ENCODE peak calls at places on chromosomes 1 and 21, in eight cellular contexts. S is HFF-Myc, H is left ventricle myocardium inferior, Z is IMR-90, R is heart left ventricle, B is lung, O is AG04450, I is Caco-2. A is an unnamed sample.
A peak's percentile ranks its signal among the peaks of the same experiment; 100 is the strongest.

GRCh38 chr1:205270764-205271163 is 43.0 kb downstream of the TMCC2 start:
- DNase-seq in S (no peak), R (no peak), H (no peak), I (no peak), O (no peak), B (no peak), Z (peak; percentile 72), A (no peak)

GRCh38 chr1:94514095-94514727 is 27.3 kb downstream of the F3 start:
- DNase-seq in R (no peak), S (no peak), B (no peak), H (no peak), Z (peak; percentile 24), O (no peak), I (no peak), A (no peak)

GRCh38 chr1:4084053-4084431 is 184.0 kb upstream of the C1orf174 start:
- DNase-seq in H (no peak), R (no peak), I (no peak), S (no peak), B (no peak), O (no peak), Z (no peak), A (no peak)

GRCh38 chr1:173122958-173123852 is 72.5 kb upstream of the TNFSF18 start:
- DNase-seq in H (peak; percentile 64), Z (peak; percentile 95), I (peak; percentile 91), O (peak; percentile 86), R (peak; percentile 77), B (peak; percentile 79), S (peak; percentile 59), A (peak; percentile 85)

GRCh38 chr1:184061396-184062003 is 10.0 kb downstream of the TSEN15 start:
- DNase-seq in H (no peak), S (no peak), B (no peak), O (peak; percentile 79), I (no peak), R (no peak), Z (peak; percentile 88), A (peak; percentile 75)

GRCh38 chr21:41622831-41623548 is 115.0 kb upstream of the TMPRSS2 start:
- DNase-seq in H (no peak), S (no peak), O (no peak), R (no peak), B (no peak), I (no peak), Z (peak; percentile 53), A (peak; percentile 32)

GRCh38 chr1:221670081-221670480 is 71.8 kb downstream of the DUSP10 start:
- DNase-seq in O (no peak), I (no peak), H (no peak), R (no peak), B (no peak), S (no peak), Z (no peak), A (no peak)

GRCh38 chr1:242673652-242674051 is 149.2 kb upstream of the PLD5 start:
- DNase-seq in R (no peak), B (no peak), I (no peak), Z (no peak), H (no peak), O (no peak), S (no peak), A (no peak)

DNA sequence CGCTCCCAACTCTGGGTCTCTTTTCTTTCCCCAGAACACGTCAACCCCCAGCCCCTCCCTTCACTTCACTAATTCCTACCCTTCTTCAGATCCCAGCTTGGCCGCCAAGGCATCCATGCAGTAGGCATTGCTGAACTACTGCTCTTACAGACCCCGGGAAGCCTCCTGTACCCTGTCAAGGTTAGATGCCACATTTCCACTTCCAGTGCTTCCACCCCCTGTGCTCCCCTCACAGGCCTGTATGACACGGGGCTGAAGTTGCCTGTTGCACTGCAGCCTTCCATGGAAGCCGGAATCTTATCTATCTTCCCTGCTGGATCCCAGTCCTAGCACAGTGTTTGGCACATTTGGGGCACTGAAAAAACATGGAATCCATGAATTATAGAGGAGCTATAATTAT is 99.0 kb upstream of the SOD1 start:
- DNase-seq in H (no peak), I (no peak), O (no peak), Z (no peak), B (no peak), S (no peak), R (no peak), A (no peak)
- H3K4me3 ChIP-seq in H (no peak overlapping the region), I (peak overlapping the region; percentile 68), O (no peak overlapping the region), Z (no peak overlapping the region), B (no peak overlapping the region), S (no peak overlapping the region), R (no peak overlapping the region), A (no peak overlapping the region)

GRCh38 chr1:238690415-238690814 is 696.0 kb upstream of the CHRM3 start:
- DNase-seq in H (no peak), R (no peak), I (no peak), Z (peak; percentile 35), S (no peak), O (no peak), B (no peak), A (no peak)
- TF ChIP-seq CTCF in H (no peak), R (no peak), I (no peak), Z (peak; percentile 30), S (no peak), O (peak; percentile 38), B (no peak), A (peak; percentile 11)

DNA sequence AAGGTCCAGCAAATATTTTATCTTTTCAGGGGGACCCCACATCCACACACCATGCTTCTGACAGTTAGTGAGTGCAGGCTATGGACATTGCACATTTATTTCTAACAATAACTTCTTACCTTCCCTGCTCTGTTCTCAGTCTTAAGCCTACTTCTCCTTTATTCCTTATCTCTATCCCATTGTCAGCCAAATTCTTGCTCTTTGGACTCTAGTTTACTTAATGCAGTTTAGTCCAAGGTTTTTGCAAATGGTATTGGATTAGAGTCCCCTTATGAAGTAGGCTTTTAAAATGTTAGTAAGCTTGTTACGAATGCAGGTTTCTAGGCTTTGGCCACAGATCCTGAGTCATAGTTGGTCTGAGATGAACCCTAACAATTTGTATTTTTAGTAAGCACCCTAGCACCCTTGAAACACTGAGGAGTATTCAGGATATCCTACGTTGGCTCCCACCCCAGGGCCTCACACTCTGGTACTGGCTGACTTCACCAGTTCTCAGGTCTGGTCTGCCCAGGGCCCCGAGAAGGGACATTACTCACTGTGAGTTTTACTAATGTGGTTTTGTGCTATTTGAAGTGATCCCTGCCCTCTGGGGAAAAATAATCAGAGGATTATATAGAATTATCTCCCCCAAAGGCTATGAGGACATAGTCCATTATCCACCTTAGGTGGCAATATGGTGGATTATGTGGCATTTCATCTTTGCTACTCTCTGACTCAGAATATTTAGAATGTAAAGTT is 239.5 kb downstream of the TGFB2 start:
- DNase-seq in Z (peak; percentile 47), I (peak; percentile 46), O (no peak), B (no peak), R (no peak), S (no peak), H (no peak), A (peak; percentile 61)
- H3K4me3 ChIP-seq in Z (no peak overlapping the region), I (no peak overlapping the region), O (no peak overlapping the region), B (no peak overlapping the region), R (no peak overlapping the region), S (no peak overlapping the region), H (no peak overlapping the region), A (no peak overlapping the region)

GRCh38 chr1:58549231-58549958 is 2.9 kb upstream of the OMA1 start:
- DNase-seq in O (no peak), H (no peak), B (no peak), S (no peak), R (no peak), Z (no peak), I (no peak), A (no peak)
- TF ChIP-seq CTCF in O (no peak), H (no peak), B (no peak), S (no peak), R (no peak), Z (no peak), I (no peak), A (no peak)

DNA sequence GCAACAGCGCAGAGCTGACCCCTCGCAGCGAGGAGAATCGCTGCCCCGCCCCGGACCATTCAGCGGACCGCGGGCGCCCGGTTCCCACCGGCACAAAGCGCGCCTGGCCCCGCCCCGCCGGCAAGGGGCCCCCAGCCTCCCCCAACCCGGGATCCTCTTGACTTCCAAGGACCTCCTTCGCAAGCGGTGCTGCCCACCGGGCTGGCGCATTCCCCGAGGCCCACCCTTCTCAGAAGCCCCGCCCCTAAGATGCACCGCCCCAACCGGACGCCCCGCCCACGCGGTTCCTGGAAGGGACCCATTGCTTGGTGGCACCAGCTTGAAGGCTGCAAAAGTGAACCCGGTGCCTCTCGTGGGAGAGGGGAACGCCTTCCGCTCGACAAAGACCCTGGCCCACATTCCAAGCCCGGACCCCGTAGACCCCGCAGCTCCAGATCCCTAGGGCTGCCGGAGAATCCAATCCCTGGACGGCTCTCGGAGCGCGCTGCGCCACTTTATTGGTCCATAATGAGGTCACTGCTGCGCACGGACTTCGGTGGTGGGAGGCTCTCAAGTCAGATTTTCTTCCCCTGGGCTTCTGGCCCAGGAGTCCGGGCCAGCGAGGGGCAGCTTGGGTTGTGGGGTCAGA is 2.0 kb downstream of the HES3 start:
- DNase-seq in I (peak; percentile 58), H (no peak), B (no peak), R (no peak), S (no peak), Z (no peak), O (no peak), A (peak; percentile 21)
- H3K4me3 ChIP-seq in I (peak overlapping the region; percentile 36), H (no peak overlapping the region), B (no peak overlapping the region), R (no peak overlapping the region), S (peak overlapping the region; percentile 14), Z (no peak overlapping the region), O (no peak overlapping the region), A (peak overlapping the region; percentile 13)

GRCh38 chr1:46556822-46557221 is 5.4 kb upstream of the KNCN start:
- DNase-seq in Z (peak; percentile 56), B (no peak), R (no peak), H (no peak), I (no peak), S (no peak), O (no peak), A (peak; percentile 42)
- TF ChIP-seq CTCF in Z (no peak), B (no peak), R (no peak), H (no peak), I (no peak), S (no peak), O (no peak), A (no peak)

GRCh38 chr1:61844006-61844405 is 101.7 kb downstream of the PATJ start:
- DNase-seq in R (no peak), S (no peak), O (no peak), B (no peak), I (no peak), Z (no peak), H (no peak), A (no peak)
- H3K4me3 ChIP-seq in R (no peak overlapping the region), S (no peak overlapping the region), O (no peak overlapping the region), B (no peak overlapping the region), I (no peak overlapping the region), Z (no peak overlapping the region), H (no peak overlapping the region), A (no peak overlapping the region)

GRCh38 chr1:246733706-246734105 is 9.5 kb downstream of the SCCPDH start:
- DNase-seq in S (no peak), O (no peak), B (no peak), R (no peak), H (no peak), I (no peak), Z (no peak), A (no peak)

GRCh38 chr1:246734861-246735260 is 10.7 kb downstream of the SCCPDH start:
- DNase-seq in R (no peak), I (no peak), O (no peak), S (no peak), B (no peak), Z (no peak), H (no peak), A (no peak)

DNA sequence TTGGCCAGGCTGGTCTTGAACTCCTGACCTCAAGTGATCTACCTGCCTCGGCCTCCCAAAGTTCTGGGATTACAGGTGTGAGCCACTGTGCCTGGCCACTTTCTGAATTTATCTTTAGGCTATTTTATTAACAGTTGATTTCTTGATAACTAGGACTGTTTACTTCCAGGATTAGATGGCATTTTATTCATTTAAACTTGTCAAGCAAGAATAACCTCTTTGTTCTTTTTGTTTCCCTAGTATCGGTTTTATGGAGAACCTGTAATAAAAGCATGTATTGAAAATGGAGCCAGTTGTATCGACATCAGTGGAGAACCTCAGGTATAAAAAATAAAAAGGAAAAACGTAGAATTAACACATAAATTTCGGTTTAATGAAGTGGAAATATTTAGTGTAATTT is 11.5 kb downstream of the SCCPDH start:
- DNase-seq in B (no peak), H (no peak), O (no peak), Z (no peak), R (no peak), S (no peak), I (no peak), A (no peak)
- TF ChIP-seq CTCF in B (no peak), H (no peak), O (no peak), Z (no peak), R (no peak), S (no peak), I (no peak), A (no peak)

A was measured in astrocyte of the spinal cord.